ENCODE peak calls at places on chromosome 21, in seven cellular contexts. D is heart right ventricle, R is WERI-Rb-1, X is tibial artery, F is neural progenitor cell, N is dorsolateral prefrontal cortex, A is esophagus squamous epithelium. K is an unnamed sample.

GRCh38 chr21:21851657-21852056 is 853.4 kb downstream of the NCAM2 start:
- DNase-seq in D (no peak), R (no peak), X (no peak), F (no peak), N (no peak), A (no peak), K (no peak)

GRCh38 chr21:18603246-18603645 is 199.7 kb upstream of the TMPRSS15 start:
- DNase-seq in D (no peak), R (no peak), X (no peak), F (no peak), N (no peak), A (no peak), K (no peak)

GRCh38 chr21:37060296-37060695 is 12.6 kb downstream of the PIGP start:
- DNase-seq in D (no peak), R (peak), X (peak), F (peak), N (peak), A (no peak), K (peak)

GRCh38 chr21:46056450-46056903 is 41.4 kb upstream of the COL6A2 start:
- DNase-seq in D (peak), R (no peak), X (peak), F (no peak), N (no peak), A (no peak), K (peak)

GRCh38 chr21:25385912-25386474 is 221.3 kb downstream of the MRPL39 start:
- DNase-seq in D (no peak), R (no peak), X (no peak), F (peak), N (no peak), A (no peak), K (peak)

GRCh38 chr21:46096596-46096981 is 1.3 kb upstream of the COL6A2 start:
- DNase-seq in D (no peak), R (no peak), X (no peak), F (no peak), N (no peak), A (no peak), K (no peak)

GRCh38 chr21:14862794-14863720 is 201.7 kb downstream of the NRIP1 start:
- DNase-seq in D (no peak), R (no peak), X (no peak), F (peak), N (no peak), A (no peak), K (peak)

GRCh38 chr21:40615503-40616376 is 231.2 kb downstream of the DSCAM start:
- DNase-seq in D (no peak), R (peak), X (no peak), F (no peak), N (no peak), A (no peak), K (no peak)

GRCh38 chr21:46297311-46298082 is 11.4 kb downstream of the YBEY start:
- DNase-seq in D (peak), R (no peak), X (no peak), F (no peak), N (no peak), A (no peak), K (no peak)

GRCh38 chr21:18951291-18952038 is 547.9 kb upstream of the TMPRSS15 start:
- DNase-seq in D (no peak), R (peak), X (no peak), F (peak), N (no peak), A (no peak), K (peak)

GRCh38 chr21:29187939-29188338 is 57.5 kb downstream of the MAP3K7CL start:
- DNase-seq in D (no peak), R (no peak), X (no peak), F (no peak), N (no peak), A (no peak), K (peak)

GRCh38 chr21:8989883-8990325 is 1531.5 kb upstream of the TPTE start:
- DNase-seq in D (no peak), R (no peak), X (no peak), F (no peak), N (no peak), A (no peak), K (no peak)

GRCh38 chr21:18987515-18988026 is 584.0 kb upstream of the TMPRSS15 start:
- DNase-seq in D (no peak), R (no peak), X (no peak), F (no peak), N (no peak), A (no peak), K (no peak)

GRCh38 chr21:45725844-45726200 is 82.3 kb downstream of the PCBP3 start:
- DNase-seq in D (no peak), R (no peak), X (no peak), F (no peak), N (no peak), A (no peak), K (no peak)

GRCh38 chr21:30717105-30717504 is 1.5 kb downstream of the KRTAP21-3 start:
- DNase-seq in D (no peak), R (no peak), X (no peak), F (no peak), N (no peak), A (no peak), K (no peak)

GRCh38 chr21:40129809-40130208 is 262.6 kb downstream of the PCP4 start:
- DNase-seq in D (no peak), R (no peak), X (no peak), F (no peak), N (no peak), A (no peak), K (no peak)

GRCh38 chr21:24046816-24047443 is 1560.4 kb downstream of the MRPL39 start:
- DNase-seq in D (no peak), R (no peak), X (no peak), F (no peak), N (no peak), A (no peak), K (no peak)

GRCh38 chr21:25025596-25025995 is 581.7 kb downstream of the MRPL39 start:
- DNase-seq in D (no peak), R (no peak), X (no peak), F (no peak), N (no peak), A (no peak), K (no peak)

GRCh38 chr21:31374430-31374829 is 30.4 kb upstream of the TIAM1 start:
- DNase-seq in D (no peak), R (no peak), X (no peak), F (no peak), N (no peak), A (no peak), K (no peak)

GRCh38 chr21:25790122-25790951 is 55.6 kb downstream of the GABPA start:
- DNase-seq in D (no peak), R (no peak), X (no peak), F (peak), N (no peak), A (no peak), K (peak)

GRCh38 chr21:46112731-46113215 is 14.9 kb downstream of the COL6A2 start:
- DNase-seq in D (no peak), R (no peak), X (peak), F (no peak), N (no peak), A (no peak), K (peak)

GRCh38 chr21:46108827-46109226 is 10.9 kb downstream of the COL6A2 start:
- DNase-seq in D (no peak), R (no peak), X (no peak), F (no peak), N (no peak), A (no peak), K (no peak)

GRCh38 chr21:29217818-29218252 is 80.9 kb upstream of the BACH1 start:
- DNase-seq in D (no peak), R (no peak), X (no peak), F (no peak), N (no peak), A (no peak), K (no peak)

GRCh38 chr21:41764558-41765392 is 2.1 kb downstream of the RIPK4 start:
- DNase-seq in D (no peak), R (no peak), X (no peak), F (no peak), N (no peak), A (no peak), K (no peak)

GRCh38 chr21:31554511-31555022 is 104.9 kb upstream of the SOD1 start:
- DNase-seq in D (no peak), R (no peak), X (no peak), F (peak), N (no peak), A (no peak), K (no peak)

GRCh38 chr21:23921670-23922418 is 1685.4 kb downstream of the MRPL39 start:
- DNase-seq in D (no peak), R (no peak), X (no peak), F (no peak), N (no peak), A (no peak), K (no peak)

GRCh38 chr21:22925032-22925431 is 1926.8 kb downstream of the NCAM2 start:
- DNase-seq in D (no peak), R (no peak), X (no peak), F (no peak), N (no peak), A (no peak), K (no peak)

GRCh38 chr21:33734326-33734725 is 92.0 kb downstream of the ITSN1 start:
- DNase-seq in D (no peak), R (no peak), X (no peak), F (no peak), N (no peak), A (no peak), K (no peak)

GRCh38 chr21:31490471-31490870 is 146.4 kb upstream of the TIAM1 start:
- DNase-seq in D (no peak), R (no peak), X (no peak), F (no peak), N (no peak), A (no peak), K (no peak)

DNA sequence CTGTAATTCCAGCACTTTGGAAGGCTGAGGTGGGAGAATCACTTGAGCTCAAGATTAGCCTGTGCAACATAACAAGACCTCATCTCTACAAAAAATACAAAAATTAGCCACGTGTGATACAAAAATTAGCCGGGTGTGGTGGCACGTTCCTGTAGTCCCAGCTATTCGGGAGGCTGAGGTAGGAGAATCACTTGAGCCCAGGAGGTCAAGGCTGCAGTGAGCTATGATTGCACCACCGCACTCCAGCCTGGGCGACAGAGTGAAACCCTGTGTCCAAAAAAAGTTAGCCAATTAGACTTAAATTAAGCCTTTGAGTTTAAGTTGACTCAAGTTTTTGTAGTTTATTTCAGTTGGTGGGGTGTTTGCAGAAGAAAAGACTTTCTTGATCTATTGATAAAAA is 11.8 kb downstream of the CXADR start:
- DNase-seq in D (no peak), R (no peak), X (no peak), F (no peak), N (no peak), A (no peak), K (no peak)
- H3K27ac ChIP-seq in D (no peak), R (no peak), X (no peak), F (no peak), N (no peak), A (no peak), K (no peak)

DNA sequence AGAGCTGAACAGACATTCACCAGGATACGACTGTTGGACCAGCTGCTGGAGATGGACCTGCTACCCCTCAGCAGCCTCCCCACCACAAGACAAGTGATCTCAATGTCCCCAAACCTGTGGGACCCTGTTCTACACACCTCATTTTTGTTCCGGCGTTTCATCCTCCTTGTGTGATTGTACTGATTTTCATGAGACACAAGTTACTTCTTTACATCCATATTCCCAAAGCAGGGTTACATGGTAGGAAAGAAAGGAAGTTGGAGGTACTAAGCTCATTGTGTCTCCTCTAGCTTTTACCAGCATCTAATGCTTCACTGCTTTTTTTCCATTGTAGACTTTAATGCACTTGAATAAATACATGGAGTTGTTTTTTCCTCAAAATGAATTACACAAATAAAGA is 8.7 kb downstream of the ADAMTS1 start:
- DNase-seq in D (no peak), R (no peak), X (no peak), F (no peak), N (no peak), A (no peak), K (no peak)
- H3K27ac ChIP-seq in D (no peak), R (no peak), X (peak), F (no peak), N (no peak), A (no peak), K (no peak)

GRCh38 chr21:42799516-42799915 is 79.8 kb downstream of the WDR4 start:
- DNase-seq in D (no peak), R (no peak), X (no peak), F (no peak), N (no peak), A (no peak), K (no peak)
- H3K27ac ChIP-seq in D (no peak), R (no peak), X (no peak), F (no peak), N (no peak), A (no peak), K (no peak)

GRCh38 chr21:38960251-38960650 is 154.5 kb downstream of the ETS2 start:
- DNase-seq in D (no peak), R (no peak), X (no peak), F (no peak), N (no peak), A (no peak), K (no peak)
- H3K27ac ChIP-seq in D (no peak), R (no peak), X (no peak), F (no peak), N (no peak), A (peak), K (no peak)

GRCh38 chr21:32602099-32602498 is 10.1 kb downstream of the CFAP298 start:
- DNase-seq in D (no peak), R (no peak), X (no peak), F (no peak), N (no peak), A (no peak), K (no peak)

GRCh38 chr21:32603131-32603530 is 9.0 kb downstream of the CFAP298 start:
- DNase-seq in D (no peak), R (no peak), X (no peak), F (no peak), N (no peak), A (no peak), K (no peak)

GRCh38 chr21:32604484-32604883 is 7.7 kb downstream of the CFAP298 start:
- DNase-seq in D (no peak), R (peak), X (no peak), F (peak), N (no peak), A (no peak), K (no peak)

DNA sequence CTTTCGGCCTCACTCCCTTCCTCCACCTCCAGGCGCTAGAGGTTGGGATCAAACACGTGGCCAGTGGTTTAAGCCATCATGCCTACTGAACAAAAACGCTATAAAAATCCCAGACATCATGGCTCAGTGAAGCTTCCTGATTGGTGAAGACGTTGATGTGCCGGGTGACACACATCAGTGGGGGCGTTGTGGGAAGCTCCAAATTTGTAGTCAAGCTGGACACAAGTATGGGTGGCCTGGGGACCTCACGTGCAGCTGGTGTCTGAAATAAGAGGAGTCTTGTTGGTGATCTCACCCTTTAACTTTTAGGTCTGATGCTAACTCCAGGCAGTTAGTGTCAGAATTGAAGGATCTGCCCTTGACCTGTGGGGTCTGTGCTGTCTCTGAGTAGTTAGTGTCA is 6.7 kb downstream of the CFAP298 start:
- DNase-seq in D (no peak), R (no peak), X (no peak), F (no peak), N (no peak), A (no peak), K (no peak)
- H3K27ac ChIP-seq in D (no peak), R (peak), X (no peak), F (no peak), N (no peak), A (no peak), K (no peak)

DNA sequence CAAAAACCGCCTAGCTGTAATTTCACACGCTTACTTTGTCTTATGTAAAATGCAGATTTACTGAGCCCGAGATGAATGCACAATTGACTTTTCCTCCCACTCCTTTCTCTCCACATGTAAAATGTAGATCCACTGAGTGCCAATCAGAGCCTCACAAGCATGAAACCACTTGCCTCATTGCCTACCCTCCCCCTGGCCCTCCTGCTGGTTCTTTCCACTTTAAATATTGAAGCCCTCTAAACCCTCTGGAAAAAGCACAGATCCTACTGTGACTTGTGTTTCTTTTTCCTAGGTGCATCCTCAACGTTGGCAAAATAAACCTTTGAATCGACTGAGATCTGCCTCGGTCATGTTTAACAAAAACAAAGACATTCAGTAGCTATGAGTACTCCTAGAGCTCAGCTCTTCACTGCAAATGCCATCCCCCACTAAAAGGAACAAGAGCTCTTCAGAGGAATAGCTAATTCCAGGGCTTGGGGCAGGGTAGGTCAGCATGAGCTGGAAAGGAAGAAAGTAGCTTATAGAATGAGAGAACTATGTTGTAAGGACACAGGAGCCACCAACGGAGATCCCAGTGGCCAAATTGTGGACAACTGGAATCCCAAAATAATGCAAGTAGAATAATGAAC is 365.5 kb upstream of the RUNX1 start:
- DNase-seq in D (no peak), R (no peak), X (no peak), F (peak), N (no peak), A (no peak), K (no peak)
- H3K27ac ChIP-seq in D (no peak), R (no peak), X (no peak), F (no peak), N (no peak), A (no peak), K (no peak)

GRCh38 chr21:15993951-15994350 is 264.2 kb downstream of the USP25 start:
- DNase-seq in D (no peak), R (no peak), X (no peak), F (no peak), N (no peak), A (no peak), K (no peak)
- H3K27ac ChIP-seq in D (no peak), R (no peak), X (no peak), F (no peak), N (no peak), A (no peak), K (no peak)

DNA sequence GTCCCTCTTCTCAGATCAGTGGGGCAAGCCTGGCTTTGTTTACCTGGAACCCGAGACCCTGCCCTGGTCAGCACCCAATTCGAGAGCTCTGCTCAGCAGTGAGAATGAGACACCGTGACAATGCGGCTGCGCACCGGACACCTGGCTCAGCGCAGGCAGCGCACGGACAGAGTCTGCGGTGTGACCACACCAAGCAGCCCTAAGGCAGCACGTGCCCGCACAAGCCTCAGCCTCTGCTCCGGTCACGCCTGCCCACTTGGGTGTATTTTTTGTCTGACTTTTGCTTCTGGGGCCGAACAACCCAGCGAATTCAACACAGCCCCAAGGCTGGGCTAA is 4.7 kb downstream of the KRTAP10-8 start:
- DNase-seq in D (no peak), R (no peak), X (no peak), F (no peak), N (no peak), A (no peak), K (no peak)
- H3K27ac ChIP-seq in D (no peak), R (no peak), X (no peak), F (no peak), N (no peak), A (no peak), K (no peak)

GRCh38 chr21:16075594-16076282 is 346.0 kb downstream of the USP25 start:
- DNase-seq in D (no peak), R (no peak), X (no peak), F (no peak), N (no peak), A (no peak), K (no peak)
- H3K27ac ChIP-seq in D (no peak), R (no peak), X (no peak), F (no peak), N (peak), A (no peak), K (no peak)

GRCh38 chr21:43971201-43971991 is 40.7 kb upstream of the TRAPPC10 start:
- DNase-seq in D (no peak), R (no peak), X (no peak), F (no peak), N (no peak), A (no peak), K (no peak)
- H3K27ac ChIP-seq in D (no peak), R (no peak), X (no peak), F (no peak), N (no peak), A (no peak), K (no peak)